ENCODE peak calls at places on chromosomes 3 and 15, in ten cellular contexts. K is neural crest cell; B is stimulated activated CD8-positive, alpha-beta memory T cell treated with anti-CD3 and anti-CD28 coated beads, Interleukin-4, amount 100 ng/mL, for 24 hours; U is GM12864; N is effector memory CD4-positive, alpha-beta T cell; L is activated T-helper 1 cell treated with anti-CD3 and anti-CD28 coated beads, Interleukin-12 subunit alpha, Interleukin-12 subunit beta, Interleukin-2, Interleukin-4 antibody, amounts not matched to agents 30 ng/mL and 10 ng/mL and 1 ng/mL, durations not matched to agents 14 hours and 24 hours and 36 hours; R is naive thymus-derived CD8-positive, alpha-beta T cell; Z is germinal center; G is HT1080; V is AG08396. H is an unnamed sample.

GRCh38 chr3:107574650-107575049 is 51.9 kb downstream of the BBX start:
- DNase-seq in K (no peak), B (no peak), U (no peak), N (no peak), L (no peak), R (no peak), Z (no peak), G (peak), V (peak), H (no peak)

GRCh38 chr15:90845201-90845949 is 23.0 kb upstream of the FURIN start:
- DNase-seq in K (no peak), B (no peak), U (peak), N (no peak), L (peak), R (no peak), Z (no peak), G (peak), V (peak), H (no peak)

GRCh38 chr15:52559583-52559982 is 9.2 kb downstream of the ARPP19 start:
- DNase-seq in K (no peak), B (peak), U (no peak), N (no peak), L (no peak), R (no peak), Z (no peak), G (no peak), V (peak), H (no peak)

GRCh38 chr15:78044407-78045155 is 32.9 kb downstream of the TBC1D2B start:
- DNase-seq in K (no peak), B (no peak), U (no peak), N (no peak), L (no peak), R (no peak), Z (no peak), G (no peak), V (no peak), H (no peak)

GRCh38 chr3:126104742-126105605 is 21.1 kb upstream of the SLC41A3 start:
- DNase-seq in K (no peak), B (no peak), U (no peak), N (no peak), L (no peak), R (no peak), Z (no peak), G (no peak), V (peak), H (no peak)

GRCh38 chr3:55322649-55323048 is 164.5 kb downstream of the WNT5A start:
- DNase-seq in K (no peak), B (no peak), U (no peak), N (no peak), L (no peak), R (no peak), Z (no peak), G (no peak), V (no peak), H (no peak)

GRCh38 chr15:60438626-60439025 is 40.3 kb downstream of the ICE2 start:
- DNase-seq in K (no peak), B (no peak), U (no peak), N (no peak), L (no peak), R (no peak), Z (no peak), G (no peak), V (no peak), H (no peak)

GRCh38 chr15:49490963-49491362 is 67.9 kb downstream of the FGF7 start:
- DNase-seq in K (no peak), B (no peak), U (no peak), N (no peak), L (no peak), R (no peak), Z (no peak), G (no peak), V (no peak), H (no peak)

GRCh38 chr3:134852893-134853351 is 57.9 kb downstream of the EPHB1 start:
- DNase-seq in K (no peak), B (no peak), U (peak), N (no peak), L (peak), R (no peak), Z (peak), G (no peak), V (no peak), H (no peak)

GRCh38 chr3:100875239-100875638 is 118.0 kb downstream of the ABI3BP start:
- DNase-seq in K (no peak), B (no peak), U (no peak), N (no peak), L (no peak), R (no peak), Z (no peak), G (peak), V (peak), H (no peak)

GRCh38 chr3:17372811-17373210 is 369.6 kb downstream of the TBC1D5 start:
- DNase-seq in K (no peak), B (no peak), U (no peak), N (no peak), L (no peak), R (no peak), Z (no peak), G (no peak), V (peak), H (no peak)

GRCh38 chr15:76799760-76800159 is 105.4 kb downstream of the SCAPER start:
- DNase-seq in K (no peak), B (no peak), U (no peak), N (no peak), L (no peak), R (no peak), Z (no peak), G (peak), V (peak), H (no peak)

GRCh38 chr3:166634091-166634746 is 745.9 kb downstream of the ZBBX start:
- DNase-seq in K (no peak), B (no peak), U (no peak), N (no peak), L (no peak), R (no peak), Z (no peak), G (no peak), V (no peak), H (no peak)

GRCh38 chr3:53202331-53203015 is 41.5 kb downstream of the PRKCD start:
- DNase-seq in K (no peak), B (no peak), U (no peak), N (no peak), L (no peak), R (no peak), Z (no peak), G (no peak), V (no peak), H (no peak)

GRCh38 chr3:157794771-157795170 is 291.6 kb upstream of the VEPH1 start:
- DNase-seq in K (no peak), B (no peak), U (no peak), N (no peak), L (no peak), R (no peak), Z (no peak), G (peak), V (peak), H (no peak)

GRCh38 chr3:112654492-112654891 is 13.5 kb upstream of the CCDC80 start:
- DNase-seq in K (no peak), B (no peak), U (no peak), N (no peak), L (no peak), R (no peak), Z (no peak), G (peak), V (no peak), H (no peak)

GRCh38 chr3:171516765-171517164 is 56.6 kb upstream of the TNIK start:
- DNase-seq in K (no peak), B (no peak), U (no peak), N (no peak), L (no peak), R (no peak), Z (no peak), G (peak), V (no peak), H (no peak)

GRCh38 chr3:188123170-188123920 is 30.6 kb upstream of the LPP start:
- DNase-seq in K (no peak), B (no peak), U (no peak), N (no peak), L (no peak), R (no peak), Z (peak), G (peak), V (no peak), H (no peak)

GRCh38 chr3:44104668-44105321 is 136.9 kb upstream of the TOPAZ1 start:
- DNase-seq in K (no peak), B (peak), U (peak), N (no peak), L (peak), R (no peak), Z (no peak), G (peak), V (peak), H (no peak)

GRCh38 chr15:89998141-89998661 is 2.9 kb upstream of the ZNF710 start:
- DNase-seq in K (no peak), B (no peak), U (no peak), N (no peak), L (no peak), R (no peak), Z (no peak), G (peak), V (peak), H (no peak)

GRCh38 chr3:86418861-86419260 is 572.1 kb downstream of the VGLL3 start:
- DNase-seq in K (no peak), B (no peak), U (no peak), N (no peak), L (no peak), R (no peak), Z (no peak), G (no peak), V (no peak), H (no peak)

GRCh38 chr3:29899011-29899410 is 618.1 kb downstream of the RBMS3 start:
- DNase-seq in K (no peak), B (no peak), U (no peak), N (no peak), L (no peak), R (no peak), Z (no peak), G (no peak), V (no peak), H (no peak)

GRCh38 chr15:92011611-92012367 is 158.3 kb downstream of the SLCO3A1 start:
- DNase-seq in K (no peak), B (no peak), U (no peak), N (no peak), L (no peak), R (no peak), Z (peak), G (peak), V (no peak), H (no peak)

GRCh38 chr3:132343018-132343612 is 25.9 kb downstream of the ACP3 start:
- DNase-seq in K (peak), B (no peak), U (no peak), N (no peak), L (no peak), R (no peak), Z (peak), G (peak), V (peak), H (peak)

GRCh38 chr3:47359283-47359682 is 21.5 kb upstream of the PTPN23 start:
- DNase-seq in K (no peak), B (no peak), U (no peak), N (no peak), L (no peak), R (no peak), Z (no peak), G (no peak), V (no peak), H (no peak)

GRCh38 chr3:178131801-178132200 is 404.4 kb upstream of the KCNMB2 start:
- DNase-seq in K (no peak), B (no peak), U (no peak), N (no peak), L (no peak), R (no peak), Z (no peak), G (peak), V (peak), H (no peak)

GRCh38 chr3:180416111-180416541 is 185.8 kb upstream of the TTC14 start:
- DNase-seq in K (no peak), B (no peak), U (no peak), N (no peak), L (no peak), R (no peak), Z (no peak), G (peak), V (no peak), H (no peak)

GRCh38 chr3:173639098-173639497 is 241.6 kb downstream of the NLGN1 start:
- DNase-seq in K (no peak), B (no peak), U (no peak), N (no peak), L (no peak), R (no peak), Z (no peak), G (no peak), V (no peak), H (no peak)

GRCh38 chr3:5122741-5123706 is 932 bp downstream of the ARL8B start:
- DNase-seq in K (peak), B (no peak), U (no peak), N (peak), L (peak), R (peak), Z (peak), G (peak), V (peak), H (peak)

GRCh38 chr3:127141921-127142730 is 50.8 kb upstream of the PRR23E start:
- DNase-seq in K (no peak), B (no peak), U (no peak), N (no peak), L (no peak), R (no peak), Z (no peak), G (no peak), V (no peak), H (no peak)

GRCh38 chr3:197407526-197407925 is 109.1 kb upstream of the DLG1 start:
- DNase-seq in K (no peak), B (no peak), U (no peak), N (no peak), L (no peak), R (no peak), Z (no peak), G (no peak), V (no peak), H (no peak)

GRCh38 chr3:149657458-149657795 is 398 bp downstream of the WWTR1 start:
- DNase-seq in K (peak), B (no peak), U (no peak), N (no peak), L (peak), R (no peak), Z (no peak), G (peak), V (peak), H (no peak)